ENCODE peak calls at places on chromosome 5, in seven cellular contexts. L is ascending aorta, N is A549, A is dorsolateral prefrontal cortex, M is mammary epithelial cell, J is cardiac muscle cell, U is WERI-Rb-1. S is an unnamed sample.

GRCh38 chr5:157282150-157282549 is 16.2 kb downstream of the CYFIP2 start:
- DNase-seq in L (no peak), N (no peak), A (no peak), M (no peak), J (no peak), U (no peak), S (no peak)

GRCh38 chr5:78675956-78676727 is 27.6 kb upstream of the LHFPL2 start:
- DNase-seq in L (no peak), N (no peak), A (no peak), M (no peak), J (no peak), U (no peak), S (no peak)

GRCh38 chr5:55925677-55926076 is 69.1 kb downstream of the IL6ST start:
- DNase-seq in L (no peak), N (peak; percentile 79), A (no peak), M (no peak), J (no peak), U (no peak), S (no peak)

GRCh38 chr5:68295772-68296171 is 80.2 kb downstream of the PIK3R1 start:
- DNase-seq in L (no peak), N (no peak), A (no peak), M (peak; percentile 74), J (no peak), U (no peak), S (no peak)

GRCh38 chr5:140391732-140392131 is 9.9 kb upstream of the ANKHD1 start:
- DNase-seq in L (no peak), N (no peak), A (no peak), M (no peak), J (no peak), U (no peak), S (no peak)

GRCh38 chr5:152237531-152237930 is 167.5 kb downstream of the NMUR2 start:
- DNase-seq in L (no peak), N (no peak), A (no peak), M (no peak), J (no peak), U (no peak), S (no peak)

GRCh38 chr5:142984525-142984924 is 214.3 kb downstream of the ARHGAP26 start:
- DNase-seq in L (no peak), N (no peak), A (no peak), M (no peak), J (no peak), U (no peak), S (no peak)

GRCh38 chr5:159155960-159156359 is 53.4 kb downstream of the RNF145 start:
- DNase-seq in L (no peak), N (no peak), A (no peak), M (no peak), J (no peak), U (no peak), S (no peak)

GRCh38 chr5:53027913-53028312 is 38.8 kb downstream of the ITGA2 start:
- DNase-seq in L (no peak), N (peak; percentile 39), A (no peak), M (peak; percentile 92), J (peak; percentile 77), U (no peak), S (no peak)

GRCh38 chr5:72295539-72295938 is 24.5 kb downstream of the MRPS27 start:
- DNase-seq in L (no peak), N (no peak), A (no peak), M (no peak), J (no peak), U (no peak), S (no peak)

GRCh38 chr5:38695021-38695961 is 138.8 kb upstream of the LIFR start:
- DNase-seq in L (no peak), N (no peak), A (no peak), M (no peak), J (peak; percentile 57), U (peak; percentile 59), S (no peak)

GRCh38 chr5:151155149-151155776 is 2.3 kb downstream of the ANXA6 start:
- DNase-seq in L (no peak), N (no peak), A (no peak), M (no peak), J (peak; percentile 30), U (no peak), S (no peak)

GRCh38 chr5:87069974-87070608 is 197.6 kb upstream of the RASA1 start:
- DNase-seq in L (peak; percentile 68), N (peak; percentile 39), A (no peak), M (peak; percentile 80), J (peak; percentile 81), U (peak; percentile 9), S (no peak)

GRCh38 chr5:132840896-132841818 is 10.7 kb upstream of the SHROOM1 start:
- DNase-seq in L (no peak), N (no peak), A (no peak), M (peak; percentile 74), J (peak; percentile 65), U (no peak), S (no peak)

GRCh38 chr5:821504-821903 is 29.3 kb downstream of the ZDHHC11 start:
- DNase-seq in L (no peak), N (no peak), A (no peak), M (no peak), J (no peak), U (no peak), S (no peak)
- TF ChIP-seq CTCF in L (no peak), N (no peak), A (no peak), M (no peak), J (no peak), U (no peak), S (no peak)

GRCh38 chr5:13251623-13252367 is 692.7 kb downstream of the DNAH5 start:
- DNase-seq in L (peak; percentile 62), N (no peak), A (no peak), M (peak; percentile 16), J (peak; percentile 8), U (no peak), S (no peak)

GRCh38 chr5:13249854-13250253 is 694.6 kb downstream of the DNAH5 start:
- DNase-seq in L (no peak), N (no peak), A (no peak), M (peak; percentile 58), J (no peak), U (no peak), S (no peak)

GRCh38 chr5:13252701-13253100 is 691.8 kb downstream of the DNAH5 start:
- DNase-seq in L (no peak), N (no peak), A (no peak), M (no peak), J (no peak), U (no peak), S (no peak)

GRCh38 chr5:13248236-13248635 is 696.3 kb downstream of the DNAH5 start:
- DNase-seq in L (no peak), N (no peak), A (no peak), M (peak; percentile 51), J (no peak), U (no peak), S (no peak)

DNA sequence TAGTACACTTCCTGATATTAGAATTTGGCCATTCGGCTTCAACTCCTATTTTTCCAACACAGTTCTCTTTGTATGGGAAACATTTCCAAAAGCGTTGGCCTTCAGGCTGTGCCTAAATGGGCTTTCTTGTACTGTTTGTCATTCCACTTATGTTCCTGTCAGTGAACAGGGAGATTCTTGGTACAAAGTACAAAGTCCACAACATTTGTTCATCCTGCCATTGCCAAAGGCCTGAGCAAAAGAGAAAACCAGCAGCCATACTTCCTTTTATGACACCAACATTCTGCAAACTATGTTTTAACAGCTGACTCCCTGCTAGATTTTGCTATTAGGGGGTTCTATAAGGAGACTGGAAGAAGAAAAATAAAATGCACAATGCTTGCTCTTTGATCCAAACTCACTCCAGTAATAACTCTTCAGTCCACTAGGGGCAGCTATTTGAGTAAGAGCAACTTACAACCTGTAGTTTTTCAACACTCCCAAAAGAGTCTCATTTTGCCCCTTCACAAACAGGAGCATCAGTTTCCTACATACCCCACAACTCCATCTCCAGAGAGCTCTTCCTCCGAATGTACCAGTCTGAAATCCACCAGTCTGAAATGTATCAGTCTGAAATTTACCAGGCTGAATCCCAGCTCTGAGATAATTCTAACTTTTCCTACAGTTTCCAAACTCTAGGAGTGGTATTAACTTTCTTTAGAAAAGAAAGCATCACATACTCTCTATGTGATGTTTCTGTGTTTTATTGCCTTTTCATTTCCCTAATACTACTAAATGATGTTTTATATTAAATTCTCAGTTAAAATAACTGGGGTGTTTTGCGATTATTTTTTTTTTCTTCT is 693.8 kb downstream of the DNAH5 start:
- DNase-seq in L (no peak), N (peak; percentile 19), A (no peak), M (no peak), J (no peak), U (no peak), S (no peak)
- TF ChIP-seq CTCF in L (no peak), N (peak; percentile 26), A (peak; percentile 17), M (peak; percentile 49), J (no peak), U (peak; percentile 84), S (no peak)

GRCh38 chr5:172710695-172711094 is 60.3 kb downstream of the DUSP1 start:
- DNase-seq in L (no peak), N (no peak), A (no peak), M (no peak), J (no peak), U (no peak), S (no peak)

GRCh38 chr5:172706796-172707195 is 64.2 kb downstream of the DUSP1 start:
- DNase-seq in L (no peak), N (no peak), A (no peak), M (no peak), J (no peak), U (no peak), S (no peak)

GRCh38 chr5:172705576-172706084 is 64.6 kb downstream of the NEURL1B start:
- DNase-seq in L (no peak), N (no peak), A (no peak), M (no peak), J (no peak), U (no peak), S (no peak)

GRCh38 chr5:172708183-172708505 is 62.9 kb downstream of the DUSP1 start:
- DNase-seq in L (no peak), N (no peak), A (no peak), M (no peak), J (no peak), U (no peak), S (no peak)

DNA sequence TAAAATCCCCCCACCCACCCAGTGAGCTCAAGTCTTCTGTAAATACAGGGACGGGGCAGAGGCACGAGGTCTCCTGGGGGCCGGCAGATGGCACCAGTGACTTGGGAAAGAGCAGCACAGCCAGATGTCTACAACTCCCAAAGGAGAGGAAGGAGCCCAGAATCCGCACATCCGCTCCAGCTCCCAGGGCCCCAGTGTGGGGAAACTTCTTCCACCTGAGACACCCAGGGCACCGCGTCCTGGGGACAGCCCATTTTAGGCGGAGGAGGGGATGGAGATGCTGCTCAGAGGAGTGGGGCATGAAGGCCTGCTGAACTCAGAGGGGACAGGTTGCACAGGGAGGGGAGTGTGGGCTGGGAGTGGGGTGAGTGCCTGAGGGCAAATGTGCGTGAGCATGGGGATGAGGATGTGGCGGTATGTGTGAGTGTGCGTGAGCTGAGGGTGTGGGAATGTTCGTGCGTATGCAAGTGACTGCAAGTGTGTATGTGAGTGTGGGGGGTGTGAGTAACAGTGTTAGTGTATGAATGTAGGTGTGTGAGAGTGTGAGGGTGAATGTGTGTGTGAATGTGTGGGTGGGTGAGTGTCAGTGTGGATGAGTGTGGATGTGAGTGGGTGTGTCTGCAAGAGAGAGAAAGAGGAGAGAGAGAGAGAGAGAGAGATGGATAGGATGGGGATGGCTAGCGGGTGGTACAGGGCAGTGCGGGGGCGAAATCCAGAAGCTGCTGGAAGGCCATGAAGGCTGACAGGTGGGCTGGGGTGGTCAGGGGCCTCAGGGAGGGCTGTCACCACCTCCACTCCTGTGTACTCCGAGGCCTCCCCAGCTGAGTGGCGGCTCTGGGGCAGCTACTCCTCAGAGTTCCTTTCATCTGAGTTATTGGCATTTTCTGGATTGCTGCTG is 63.5 kb downstream of the DUSP1 start:
- DNase-seq in L (no peak), N (peak; percentile 84), A (peak; percentile 69), M (peak; percentile 56), J (peak; percentile 75), U (peak; percentile 75), S (no peak)
- TF ChIP-seq CTCF in L (peak; percentile 20), N (peak; percentile 87), A (peak; percentile 48), M (peak; percentile 60), J (peak; percentile 51), U (peak; percentile 81), S (no peak)

GRCh38 chr5:81901539-81901938 is 70.3 kb upstream of the ATG10 start:
- DNase-seq in L (no peak), N (no peak), A (no peak), M (no peak), J (no peak), U (no peak), S (no peak)
- TF ChIP-seq CTCF in L (no peak), N (no peak), A (no peak), M (no peak), J (no peak), U (no peak), S (no peak)

S was measured in omental fat pad.